ENCODE peak calls at places on chromosomes 4 and X, in six cellular contexts. One of them, this sample, is unnamed.
A peak's percentile ranks its signal among the peaks of the same experiment; 100 is the strongest.

GRCh38 chr4:32986236-32986635 is 2266.1 kb downstream of the PCDH7 start:
- DNase-seq in tibial nerve: no peak
- DNase-seq in psoas muscle: no peak
- DNase-seq in CD8-positive, alpha-beta memory T cell: no peak
- DNase-seq in ovary: no peak
- DNase-seq in OCI-LY7: no peak
- DNase-seq in this sample: no peak

GRCh38 chr4:4386736-4387392 is at the start of gene NSG1:
- DNase-seq in tibial nerve: no peak
- DNase-seq in psoas muscle: peak; percentile 46
- DNase-seq in CD8-positive, alpha-beta memory T cell: peak; percentile 70
- DNase-seq in ovary: peak; percentile 42
- DNase-seq in OCI-LY7: peak; percentile 53
- DNase-seq in this sample: no peak

GRCh38 chr4:84218002-84218401 is 281.1 kb downstream of the NKX6-1 start:
- DNase-seq in tibial nerve: no peak
- DNase-seq in psoas muscle: no peak
- DNase-seq in CD8-positive, alpha-beta memory T cell: no peak
- DNase-seq in ovary: no peak
- DNase-seq in OCI-LY7: no peak
- DNase-seq in this sample: no peak

GRCh38 chr4:188695261-188695660 is 556.0 kb downstream of the TRIML1 start:
- DNase-seq in tibial nerve: no peak
- DNase-seq in psoas muscle: no peak
- DNase-seq in CD8-positive, alpha-beta memory T cell: no peak
- DNase-seq in ovary: no peak
- DNase-seq in OCI-LY7: no peak
- DNase-seq in this sample: no peak

GRCh38 chr4:85153221-85153620 is 186.7 kb upstream of the WDFY3 start:
- DNase-seq in tibial nerve: no peak
- DNase-seq in psoas muscle: no peak
- DNase-seq in CD8-positive, alpha-beta memory T cell: no peak
- DNase-seq in ovary: no peak
- DNase-seq in OCI-LY7: no peak
- DNase-seq in this sample: no peak

GRCh38 chr4:77193511-77194236 is 36.7 kb downstream of the CCNG2 start:
- DNase-seq in tibial nerve: peak; percentile 28
- DNase-seq in psoas muscle: peak; percentile 67
- DNase-seq in CD8-positive, alpha-beta memory T cell: peak; percentile 77
- DNase-seq in ovary: peak; percentile 18
- DNase-seq in OCI-LY7: peak; percentile 89
- DNase-seq in this sample: peak; percentile 89

GRCh38 chrX:11781734-11782370 is 23.8 kb downstream of the MSL3 start:
- DNase-seq in tibial nerve: no peak
- DNase-seq in psoas muscle: no peak
- DNase-seq in CD8-positive, alpha-beta memory T cell: no peak
- DNase-seq in ovary: no peak
- DNase-seq in OCI-LY7: peak; percentile 10
- DNase-seq in this sample: no peak

GRCh38 chrX:1807301-1807731 is 192.5 kb downstream of the ASMT start:
- DNase-seq in tibial nerve: no peak
- DNase-seq in psoas muscle: no peak
- DNase-seq in CD8-positive, alpha-beta memory T cell: no peak
- DNase-seq in ovary: no peak
- DNase-seq in OCI-LY7: no peak
- DNase-seq in this sample: no peak

GRCh38 chrX:123846598-123847038 is 13.2 kb upstream of the XIAP start:
- DNase-seq in tibial nerve: no peak
- DNase-seq in psoas muscle: no peak
- DNase-seq in CD8-positive, alpha-beta memory T cell: no peak
- DNase-seq in ovary: no peak
- DNase-seq in OCI-LY7: no peak
- DNase-seq in this sample: no peak

GRCh38 chrX:8724176-8724757 is 7.7 kb downstream of the ANOS1 start:
- DNase-seq in tibial nerve: no peak
- DNase-seq in psoas muscle: no peak
- DNase-seq in CD8-positive, alpha-beta memory T cell: no peak
- DNase-seq in ovary: no peak
- DNase-seq in OCI-LY7: no peak
- DNase-seq in this sample: peak; percentile 58

GRCh38 chr4:41882622-41883347 is 52.4 kb upstream of the TMEM33 start:
- DNase-seq in tibial nerve: no peak
- DNase-seq in psoas muscle: peak; percentile 59
- DNase-seq in CD8-positive, alpha-beta memory T cell: peak; percentile 57
- DNase-seq in ovary: peak; percentile 28
- DNase-seq in OCI-LY7: peak; percentile 40
- DNase-seq in this sample: peak; percentile 74

GRCh38 chr4:103887191-103887590 is 167.4 kb upstream of the TACR3 start:
- DNase-seq in tibial nerve: no peak
- DNase-seq in psoas muscle: no peak
- DNase-seq in CD8-positive, alpha-beta memory T cell: no peak
- DNase-seq in ovary: no peak
- DNase-seq in OCI-LY7: no peak
- DNase-seq in this sample: no peak

GRCh38 chrX:69066021-69066757 is 99.1 kb downstream of the PJA1 start:
- DNase-seq in tibial nerve: no peak
- DNase-seq in psoas muscle: peak; percentile 15
- DNase-seq in CD8-positive, alpha-beta memory T cell: no peak
- DNase-seq in ovary: no peak
- DNase-seq in OCI-LY7: no peak
- DNase-seq in this sample: no peak

GRCh38 chr4:66475596-66475995 is 805.3 kb upstream of the EPHA5 start:
- DNase-seq in tibial nerve: no peak
- DNase-seq in psoas muscle: no peak
- DNase-seq in CD8-positive, alpha-beta memory T cell: no peak
- DNase-seq in ovary: no peak
- DNase-seq in OCI-LY7: peak; percentile 1
- DNase-seq in this sample: no peak

GRCh38 chr4:93748943-93749342 is 79.6 kb upstream of the ATOH1 start:
- DNase-seq in tibial nerve: no peak
- DNase-seq in psoas muscle: no peak
- DNase-seq in CD8-positive, alpha-beta memory T cell: no peak
- DNase-seq in ovary: no peak
- DNase-seq in OCI-LY7: no peak
- DNase-seq in this sample: no peak

GRCh38 chr4:71713611-71714203 is 70.2 kb downstream of the GC start:
- DNase-seq in tibial nerve: no peak
- DNase-seq in psoas muscle: no peak
- DNase-seq in CD8-positive, alpha-beta memory T cell: no peak
- DNase-seq in ovary: no peak
- DNase-seq in OCI-LY7: peak; percentile 39
- DNase-seq in this sample: peak; percentile 65

GRCh38 chrX:129982300-129983246 is at the start of gene BCORL1:
- DNase-seq in tibial nerve: peak; percentile 82
- DNase-seq in psoas muscle: peak; percentile 94
- DNase-seq in CD8-positive, alpha-beta memory T cell: peak; percentile 94
- DNase-seq in ovary: peak; percentile 91
- DNase-seq in OCI-LY7: peak; percentile 88
- DNase-seq in this sample: peak; percentile 94

GRCh38 chrX:129980043-129980442 is 2.4 kb upstream of the BCORL1 start:
- DNase-seq in tibial nerve: no peak
- DNase-seq in psoas muscle: peak; percentile 64
- DNase-seq in CD8-positive, alpha-beta memory T cell: peak; percentile 62
- DNase-seq in ovary: peak; percentile 58
- DNase-seq in OCI-LY7: no peak
- DNase-seq in this sample: no peak

GRCh38 chrX:129980540-129981206 is 1.8 kb upstream of the BCORL1 start:
- DNase-seq in tibial nerve: peak; percentile 23
- DNase-seq in psoas muscle: peak; percentile 69
- DNase-seq in CD8-positive, alpha-beta memory T cell: peak; percentile 57
- DNase-seq in ovary: peak; percentile 68
- DNase-seq in OCI-LY7: no peak
- DNase-seq in this sample: no peak

GRCh38 chrX:129981752-129982299 is 609 bp upstream of the BCORL1 start:
- DNase-seq in tibial nerve: no peak
- DNase-seq in psoas muscle: no peak
- DNase-seq in CD8-positive, alpha-beta memory T cell: no peak
- DNase-seq in ovary: no peak
- DNase-seq in OCI-LY7: no peak
- DNase-seq in this sample: peak; percentile 47

DNA sequence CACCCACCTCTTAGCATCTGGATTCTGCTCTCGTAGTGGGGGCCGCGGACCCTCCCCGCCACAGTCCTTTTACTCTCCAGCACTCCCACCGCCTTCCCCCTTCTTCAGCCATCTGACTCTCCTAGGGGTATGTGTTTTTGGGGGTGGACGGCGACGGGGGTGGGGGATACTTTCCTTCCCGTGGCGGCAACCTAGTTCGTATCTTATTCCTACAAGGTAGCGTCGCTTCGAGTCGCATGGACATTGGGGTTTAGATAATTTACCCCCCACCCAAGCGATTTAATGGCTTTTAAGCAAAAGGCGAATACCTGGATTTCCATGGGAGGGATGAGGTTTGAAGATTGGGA is 1.3 kb upstream of the BCORL1 start:
- DNase-seq in tibial nerve: no peak
- DNase-seq in psoas muscle: no peak
- DNase-seq in CD8-positive, alpha-beta memory T cell: no peak
- DNase-seq in ovary: no peak
- DNase-seq in OCI-LY7: no peak
- DNase-seq in this sample: no peak
- H3K27ac ChIP-seq in tibial nerve: peak overlapping the region; percentile 76
- H3K27ac ChIP-seq in psoas muscle: peak overlapping the region; percentile 60
- H3K27ac ChIP-seq in CD8-positive, alpha-beta memory T cell: no peak overlapping the region
- H3K27ac ChIP-seq in ovary: peak overlapping the region; percentile 88
- H3K27ac ChIP-seq in OCI-LY7: no peak overlapping the region
- H3K27ac ChIP-seq in this sample: no peak overlapping the region

DNA sequence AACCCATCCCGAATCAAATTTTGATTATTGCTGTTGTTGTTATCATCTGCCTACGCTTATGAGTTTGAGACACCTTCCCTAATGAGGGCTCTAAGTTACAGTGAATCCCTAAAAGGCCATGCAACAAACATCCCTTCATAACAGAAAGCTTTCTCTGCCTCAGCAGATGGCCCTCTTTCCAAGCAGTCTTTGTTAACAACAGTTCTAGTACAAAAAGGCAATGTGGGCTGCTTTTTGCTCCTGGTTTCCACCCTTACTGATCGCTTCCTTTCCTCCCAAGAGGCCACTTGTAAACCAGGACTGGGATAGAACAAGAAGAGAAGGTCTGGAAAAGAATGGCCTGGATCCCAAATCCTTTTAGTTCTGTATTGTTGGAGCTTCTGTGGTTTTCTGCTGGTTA is 24.2 kb downstream of the GPC4 start:
- DNase-seq in tibial nerve: no peak
- DNase-seq in psoas muscle: no peak
- DNase-seq in CD8-positive, alpha-beta memory T cell: no peak
- DNase-seq in ovary: no peak
- DNase-seq in OCI-LY7: no peak
- DNase-seq in this sample: no peak
- H3K4me3 ChIP-seq in tibial nerve: no peak overlapping the region
- H3K4me3 ChIP-seq in psoas muscle: no peak overlapping the region
- H3K4me3 ChIP-seq in CD8-positive, alpha-beta memory T cell: no peak overlapping the region
- H3K4me3 ChIP-seq in ovary: no peak overlapping the region
- H3K4me3 ChIP-seq in OCI-LY7: no peak overlapping the region
- H3K4me3 ChIP-seq in this sample: no peak overlapping the region

GRCh38 chrX:13026877-13027652 is 17.4 kb downstream of the FAM9C start:
- DNase-seq in tibial nerve: no peak
- DNase-seq in psoas muscle: no peak
- DNase-seq in CD8-positive, alpha-beta memory T cell: no peak
- DNase-seq in ovary: no peak
- DNase-seq in OCI-LY7: no peak
- DNase-seq in this sample: peak; percentile 16

GRCh38 chrX:13028871-13029336 is 15.5 kb downstream of the FAM9C start:
- DNase-seq in tibial nerve: no peak
- DNase-seq in psoas muscle: no peak
- DNase-seq in CD8-positive, alpha-beta memory T cell: no peak
- DNase-seq in ovary: no peak
- DNase-seq in OCI-LY7: no peak
- DNase-seq in this sample: peak; percentile 28

GRCh38 chrX:13033193-13033592 is 11.2 kb downstream of the FAM9C start:
- DNase-seq in tibial nerve: no peak
- DNase-seq in psoas muscle: no peak
- DNase-seq in CD8-positive, alpha-beta memory T cell: no peak
- DNase-seq in ovary: no peak
- DNase-seq in OCI-LY7: no peak
- DNase-seq in this sample: no peak

GRCh38 chrX:13029341-13029740 is 15.1 kb downstream of the FAM9C start:
- DNase-seq in tibial nerve: peak; percentile 32
- DNase-seq in psoas muscle: peak; percentile 64
- DNase-seq in CD8-positive, alpha-beta memory T cell: no peak
- DNase-seq in ovary: peak; percentile 51
- DNase-seq in OCI-LY7: no peak
- DNase-seq in this sample: no peak

DNA sequence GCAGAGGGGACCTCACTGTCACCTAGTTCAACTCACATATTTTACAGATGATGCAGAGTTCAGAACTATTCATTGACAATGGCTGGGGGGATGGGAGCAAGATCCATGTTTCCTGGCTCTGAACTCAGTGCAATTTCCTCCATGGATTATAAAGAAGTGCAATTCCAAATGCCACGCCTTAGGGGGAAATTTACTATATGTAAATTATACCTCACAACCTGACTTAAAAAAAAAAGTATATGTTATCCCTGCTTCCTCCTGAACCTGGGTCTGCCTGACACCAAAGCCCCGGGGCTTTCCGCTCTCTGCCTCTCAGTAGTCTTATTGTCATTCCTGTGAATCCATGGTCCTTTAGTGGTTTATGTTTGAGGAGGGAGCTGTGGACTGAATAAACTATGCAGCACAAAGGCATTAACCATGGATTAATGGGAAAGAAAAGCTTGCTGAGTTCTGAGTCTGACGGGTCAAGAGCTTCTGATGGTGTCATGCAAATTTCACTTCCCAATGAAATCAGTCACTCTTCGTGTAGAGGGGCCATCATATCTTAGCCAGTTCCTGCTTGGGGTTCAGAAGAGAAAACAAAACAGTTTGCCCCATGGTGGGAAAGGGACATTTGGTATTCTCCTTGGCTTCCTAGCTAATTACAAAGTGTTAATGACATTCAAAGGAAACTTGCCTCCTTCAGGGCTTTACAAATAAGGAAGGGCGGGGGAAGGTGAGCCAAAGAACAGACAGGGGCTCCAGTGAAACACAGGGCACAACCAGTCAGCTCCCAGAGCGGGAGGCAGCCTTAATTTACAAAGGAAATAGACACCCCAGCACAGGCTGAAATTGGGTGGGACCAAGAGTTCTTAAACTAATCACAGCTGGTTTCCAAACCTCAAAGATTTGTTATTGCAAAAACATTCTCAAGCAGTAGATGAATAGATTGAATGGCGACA is 14.3 kb downstream of the FAM9C start:
- DNase-seq in tibial nerve: no peak
- DNase-seq in psoas muscle: no peak
- DNase-seq in CD8-positive, alpha-beta memory T cell: no peak
- DNase-seq in ovary: no peak
- DNase-seq in OCI-LY7: no peak
- DNase-seq in this sample: peak; percentile 21
- H3K27ac ChIP-seq in tibial nerve: no peak overlapping the region
- H3K27ac ChIP-seq in psoas muscle: peak overlapping the region; percentile 28
- H3K27ac ChIP-seq in CD8-positive, alpha-beta memory T cell: no peak overlapping the region
- H3K27ac ChIP-seq in ovary: no peak overlapping the region
- H3K27ac ChIP-seq in OCI-LY7: no peak overlapping the region
- H3K27ac ChIP-seq in this sample: no peak overlapping the region

DNA sequence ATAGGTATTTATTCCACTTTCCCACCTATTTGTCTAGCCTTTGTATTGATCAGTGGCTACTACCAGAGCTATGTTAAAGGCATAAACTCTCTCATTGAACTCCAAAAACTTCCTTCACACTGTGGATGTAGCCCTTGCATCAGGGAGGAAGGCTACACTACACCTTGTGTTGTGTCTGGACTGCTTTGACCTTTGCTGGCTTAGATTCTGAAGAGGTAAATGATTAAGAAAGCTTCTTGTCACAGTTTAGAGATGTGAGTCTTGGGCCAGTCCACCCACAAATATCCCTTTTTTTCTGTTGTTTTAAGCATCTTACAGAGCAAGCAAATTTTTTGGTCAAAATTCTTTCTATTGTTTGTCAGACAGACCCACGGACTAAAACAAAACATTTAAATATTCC is 1.9 kb downstream of the ENPEP start:
- DNase-seq in tibial nerve: no peak
- DNase-seq in psoas muscle: no peak
- DNase-seq in CD8-positive, alpha-beta memory T cell: no peak
- DNase-seq in ovary: no peak
- DNase-seq in OCI-LY7: no peak
- DNase-seq in this sample: no peak
- H3K4me3 ChIP-seq in tibial nerve: no peak overlapping the region
- H3K4me3 ChIP-seq in psoas muscle: peak overlapping the region; percentile 68
- H3K4me3 ChIP-seq in CD8-positive, alpha-beta memory T cell: no peak overlapping the region
- H3K4me3 ChIP-seq in ovary: peak overlapping the region; percentile 12
- H3K4me3 ChIP-seq in OCI-LY7: no peak overlapping the region
- H3K4me3 ChIP-seq in this sample: no peak overlapping the region